ENCODE peak calls at places on chromosome 9, in nine cellular contexts. G is uterus, A is gastrocnemius medialis, W is heart right ventricle, V is tibial artery, X is stomach, H is cardiac fibroblast, E is kidney, P is fibroblast of pulmonary artery. I is an unnamed sample.

GRCh38 chr9:76738402-76738801 is 25.8 kb upstream of the PCA3 start:
- DNase-seq in P (no peak), G (no peak), E (no peak), A (no peak), W (no peak), X (no peak), H (no peak), V (no peak), I (no peak)

GRCh38 chr9:14271078-14271673 is 42.8 kb downstream of the NFIB start:
- DNase-seq in W (peak), A (peak), P (peak), V (no peak), H (peak), G (peak), X (peak), E (peak), I (no peak)

GRCh38 chr9:37413311-37413710 is 9.2 kb upstream of the GRHPR start:
- DNase-seq in X (no peak), P (no peak), H (no peak), E (no peak), A (no peak), W (no peak), G (no peak), V (no peak), I (no peak)

GRCh38 chr9:72826954-72827953 is 125.6 kb downstream of the ALDH1A1 start:
- DNase-seq in V (no peak), A (no peak), G (no peak), X (no peak), H (peak), E (no peak), P (no peak), W (no peak), I (no peak)

GRCh38 chr9:105280730-105281129 is 36.3 kb downstream of the SLC44A1 start:
- DNase-seq in P (peak), W (no peak), E (no peak), G (no peak), V (no peak), H (no peak), X (no peak), A (no peak), I (no peak)

GRCh38 chr9:20570756-20571155 is 51.5 kb downstream of the MLLT3 start:
- DNase-seq in A (no peak), W (no peak), E (no peak), X (no peak), V (no peak), G (no peak), P (peak), H (peak), I (no peak)

GRCh38 chr9:71884005-71884404 is 27.0 kb downstream of the ABHD17B start:
- DNase-seq in A (no peak), P (no peak), W (no peak), G (no peak), E (no peak), V (no peak), H (no peak), X (no peak), I (no peak)

GRCh38 chr9:23288545-23288944 is 537.5 kb downstream of the ELAVL2 start:
- DNase-seq in X (no peak), A (no peak), V (no peak), W (no peak), E (no peak), P (no peak), H (no peak), G (no peak), I (no peak)

GRCh38 chr9:116697341-116697740 is 10.2 kb downstream of the TRIM32 start:
- DNase-seq in H (no peak), X (no peak), E (no peak), A (no peak), P (peak), V (no peak), W (no peak), G (no peak), I (no peak)

GRCh38 chr9:132166599-132166998 is 4.7 kb downstream of the NTNG2 start:
- DNase-seq in W (no peak), A (no peak), V (no peak), P (no peak), G (no peak), X (no peak), H (peak), E (no peak), I (peak)

GRCh38 chr9:77678136-77678535 is 30.0 kb upstream of the GNA14 start:
- DNase-seq in X (no peak), G (peak), V (no peak), E (peak), H (no peak), P (no peak), W (no peak), A (no peak), I (no peak)

GRCh38 chr9:89549031-89549644 is 51.2 kb upstream of the SEMA4D start:
- DNase-seq in G (peak), W (peak), A (peak), H (peak), E (peak), P (peak), V (peak), X (peak), I (peak)

GRCh38 chr9:3894764-3895163 is 369.0 kb upstream of the RFX3 start:
- DNase-seq in G (no peak), P (peak), E (no peak), W (no peak), H (peak), A (no peak), V (no peak), X (no peak), I (no peak)

GRCh38 chr9:34809504-34810186 is 99.7 kb upstream of the CCL21 start:
- DNase-seq in W (no peak), H (peak), A (no peak), V (no peak), G (no peak), P (peak), X (no peak), E (peak), I (no peak)

GRCh38 chr9:16000826-16001225 is 448.0 kb downstream of the CCDC171 start:
- DNase-seq in G (no peak), X (no peak), P (no peak), V (no peak), W (no peak), A (no peak), E (no peak), H (no peak), I (no peak)

GRCh38 chr9:3200331-3200774 is 325.4 kb downstream of the RFX3 start:
- DNase-seq in P (no peak), G (no peak), X (no peak), E (no peak), W (no peak), H (no peak), V (no peak), A (no peak), I (no peak)

GRCh38 chr9:87445646-87446045 is 52.0 kb upstream of the DAPK1 start:
- DNase-seq in X (peak), A (peak), E (no peak), P (peak), H (peak), G (no peak), W (peak), V (peak), I (peak)

GRCh38 chr9:35776018-35776417 is 15.4 kb upstream of the NPR2 start:
- DNase-seq in G (no peak), X (no peak), H (no peak), W (no peak), V (no peak), A (no peak), E (no peak), P (no peak), I (peak)

GRCh38 chr9:121439711-121440110 is 59.9 kb downstream of the GGTA1 start:
- DNase-seq in G (no peak), A (no peak), W (no peak), X (no peak), V (no peak), E (no peak), P (no peak), H (no peak), I (no peak)

GRCh38 chr9:70832487-70832886 is 288.9 kb downstream of the TRPM3 start:
- DNase-seq in G (no peak), A (no peak), H (peak), P (peak), E (no peak), V (no peak), W (no peak), X (no peak), I (no peak)

GRCh38 chr9:68493953-68494541 is 46.6 kb downstream of the TMEM252 start:
- DNase-seq in W (no peak), G (no peak), A (no peak), H (no peak), X (no peak), E (no peak), V (no peak), P (no peak), I (no peak)

GRCh38 chr9:124510650-124511425 is 3.6 kb upstream of the NR5A1 start:
- DNase-seq in E (no peak), P (peak), G (no peak), W (no peak), X (no peak), V (no peak), A (no peak), H (no peak), I (no peak)

GRCh38 chr9:117276444-117276843 is 138.4 kb downstream of the ASTN2 start:
- DNase-seq in W (no peak), V (no peak), H (no peak), E (no peak), P (no peak), A (no peak), X (no peak), G (no peak), I (no peak)

GRCh38 chr9:96241391-96241809 is 60.6 kb downstream of the HSD17B3 start:
- DNase-seq in X (no peak), P (no peak), H (no peak), E (no peak), W (no peak), V (no peak), A (no peak), G (no peak), I (no peak)

GRCh38 chr9:115849679-115850412 is 303.7 kb upstream of the PAPPA start:
- DNase-seq in H (no peak), P (no peak), A (no peak), G (no peak), E (no peak), X (peak), V (no peak), W (no peak), I (no peak)

GRCh38 chr9:87428659-87429058 is 69.0 kb upstream of the DAPK1 start:
- DNase-seq in W (no peak), G (no peak), P (no peak), V (no peak), A (no peak), X (peak), E (no peak), H (no peak), I (no peak)

GRCh38 chr9:91727316-91727861 is 222.6 kb downstream of the ROR2 start:
- DNase-seq in X (no peak), A (no peak), H (peak), G (no peak), W (no peak), E (no peak), P (peak), V (no peak), I (peak)

GRCh38 chr9:2936221-2936620 is 92.3 kb upstream of the PUM3 start:
- DNase-seq in H (no peak), E (no peak), X (no peak), A (no peak), V (no peak), G (no peak), W (no peak), P (no peak), I (no peak)

GRCh38 chr9:32398207-32398606 is 13.8 kb downstream of the ACO1 start:
- DNase-seq in E (no peak), V (no peak), W (no peak), X (no peak), G (no peak), P (no peak), A (no peak), H (no peak), I (no peak)

GRCh38 chr9:16708638-16709435 is 161.6 kb downstream of the BNC2 start:
- DNase-seq in W (no peak), G (no peak), E (no peak), P (no peak), H (peak), X (no peak), A (no peak), V (no peak), I (no peak)

GRCh38 chr9:79583957-79584654 is 12.3 kb downstream of the TLE4 start:
- DNase-seq in X (no peak), H (no peak), G (no peak), W (peak), P (no peak), A (peak), E (no peak), V (peak), I (no peak)

GRCh38 chr9:134925011-134925511 is 7.3 kb upstream of the FCN1 start:
- DNase-seq in A (no peak), X (no peak), V (no peak), G (no peak), E (no peak), P (no peak), H (no peak), W (no peak), I (no peak)

GRCh38 chr9:33776578-33776977 is 18.8 kb upstream of the PRSS3 start:
- DNase-seq in V (no peak), P (no peak), A (no peak), W (no peak), G (no peak), H (no peak), X (no peak), E (no peak), I (no peak)

GRCh38 chr9:22055090-22055489 is 46.0 kb upstream of the CDKN2B start:
- DNase-seq in X (no peak), P (no peak), V (no peak), A (no peak), W (no peak), H (no peak), G (no peak), E (no peak), I (no peak)

GRCh38 chr9:38687992-38688391 is 31.9 kb downstream of the FAM240B start:
- DNase-seq in G (no peak), W (no peak), H (no peak), A (no peak), P (no peak), X (no peak), V (no peak), E (no peak), I (no peak)

GRCh38 chr9:4812872-4813271 is 20.1 kb downstream of the RCL1 start:
- DNase-seq in P (no peak), E (no peak), H (no peak), X (no peak), V (no peak), A (no peak), G (no peak), W (no peak), I (no peak)

GRCh38 chr9:136557036-136557435 is 11.2 kb upstream of the NOTCH1 start:
- DNase-seq in E (peak), X (no peak), V (no peak), H (no peak), G (no peak), P (no peak), W (no peak), A (no peak), I (no peak)
- TF ChIP-seq CTCF in E (no peak), X (no peak), V (no peak), H (no peak), G (no peak), P (no peak), W (no peak), A (no peak), I (no peak)

GRCh38 chr9:113590389-113590788 is 126.9 kb downstream of the RGS3 start:
- DNase-seq in W (no peak), G (no peak), E (no peak), H (no peak), P (no peak), A (no peak), X (no peak), V (no peak), I (no peak)

GRCh38 chr9:113590991-113591898 is 127.7 kb downstream of the RGS3 start:
- DNase-seq in H (peak), G (peak), A (peak), X (peak), W (peak), V (peak), E (peak), P (peak), I (peak)

GRCh38 chr9:113588936-113589335 is 125.4 kb downstream of the RGS3 start:
- DNase-seq in E (peak), G (no peak), A (no peak), P (no peak), W (no peak), V (no peak), X (no peak), H (no peak), I (no peak)

GRCh38 chr9:113589407-113589806 is 125.9 kb downstream of the RGS3 start:
- DNase-seq in A (no peak), E (peak), P (no peak), H (no peak), X (no peak), W (peak), V (no peak), G (no peak), I (no peak)

DNA sequence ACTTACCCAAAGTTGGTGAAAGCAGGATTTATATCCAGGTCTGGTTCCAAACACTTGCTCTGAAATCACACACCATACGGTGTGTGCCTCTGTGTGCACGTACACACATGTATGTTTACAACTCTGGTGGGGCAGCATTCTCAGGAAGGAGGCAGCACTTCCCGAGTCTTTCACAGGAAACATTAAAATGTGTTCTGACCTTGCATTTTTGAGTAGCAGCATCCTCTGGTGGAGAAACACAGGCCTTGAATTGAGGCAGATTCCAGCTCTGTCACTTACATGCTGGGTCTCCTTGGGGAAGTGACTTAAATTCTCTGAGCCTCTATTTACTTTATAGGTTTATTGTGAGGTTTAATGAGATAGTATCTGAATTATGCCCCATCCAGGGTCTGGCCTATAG is 126.4 kb downstream of the RGS3 start:
- DNase-seq in H (peak), A (no peak), P (peak), X (no peak), E (no peak), W (no peak), V (no peak), G (no peak), I (peak)
- TF ChIP-seq CTCF in H (peak), A (peak), P (peak), X (peak), E (peak), W (peak), V (peak), G (peak), I (peak)

DNA sequence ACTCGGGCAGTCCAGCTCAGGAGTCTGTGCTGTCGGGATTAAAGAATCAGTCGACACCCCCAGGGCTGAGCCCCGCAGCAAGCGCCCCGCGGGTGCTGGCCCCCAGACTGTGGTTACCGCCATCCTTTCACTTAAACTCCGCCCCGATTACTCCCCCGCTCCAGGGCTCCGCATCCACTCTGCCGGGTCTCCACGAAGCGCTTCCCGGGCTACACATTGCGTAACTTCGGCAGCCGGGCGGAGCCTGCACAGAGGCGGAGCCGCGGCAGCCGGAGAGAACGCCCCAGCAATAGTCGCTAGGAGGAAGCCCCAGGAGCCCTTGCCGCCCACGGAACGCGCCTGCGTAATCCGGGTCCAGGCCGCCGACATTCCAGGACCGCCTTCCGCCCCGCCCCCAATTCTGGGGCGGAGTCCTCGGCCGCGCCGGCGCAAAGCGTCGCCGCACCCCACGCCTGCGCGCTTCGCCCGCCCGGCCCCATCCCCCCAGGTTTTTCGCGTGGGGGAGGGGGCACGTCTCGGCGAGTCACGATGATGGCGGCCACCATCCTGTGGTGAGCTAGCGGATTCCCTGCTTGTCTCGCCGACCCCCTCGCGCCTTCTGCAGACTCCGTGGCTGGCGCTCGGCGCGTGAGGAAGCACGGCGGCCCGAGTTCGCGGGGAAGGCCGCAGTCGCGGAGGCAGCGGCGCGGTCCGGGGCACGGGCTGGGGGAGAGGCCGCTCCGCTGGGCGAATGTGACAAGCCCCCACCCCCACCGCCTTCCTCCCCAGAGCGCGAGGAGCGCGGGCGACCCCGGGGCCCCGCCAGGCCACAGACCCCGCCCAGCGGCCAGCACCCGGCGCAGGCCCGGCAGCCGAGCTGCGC is at the start of gene RAD23B:
- DNase-seq in V (peak), W (peak), E (peak), G (peak), A (peak), X (peak), P (peak), H (peak), I (peak)
- TF ChIP-seq CTCF in V (no peak), W (no peak), E (no peak), G (no peak), A (peak), X (no peak), P (no peak), H (no peak), I (no peak)

DNA sequence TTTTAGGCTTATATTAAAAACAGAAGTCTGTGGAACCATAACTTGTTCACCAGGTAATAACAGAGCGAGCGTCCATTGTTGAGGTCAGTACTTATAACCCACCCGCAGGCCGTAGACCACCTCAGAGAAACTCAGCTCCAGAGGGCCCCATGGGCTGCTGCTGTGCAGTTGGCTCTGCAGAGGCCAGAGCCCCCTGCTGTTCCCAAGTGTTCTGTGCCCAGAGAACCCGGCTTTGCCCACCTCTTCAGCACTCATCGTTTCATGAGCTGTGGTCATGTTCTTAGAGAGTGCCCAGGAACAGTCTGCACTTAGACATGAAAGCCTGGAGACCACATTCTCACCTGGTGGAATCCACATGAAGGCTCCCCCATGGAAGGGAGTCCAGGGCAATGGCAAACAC is 50.4 kb upstream of the SLC2A8 start:
- DNase-seq in W (no peak), A (no peak), E (no peak), G (no peak), P (no peak), H (no peak), X (peak), V (no peak), I (peak)
- TF ChIP-seq CTCF in W (no peak), A (no peak), E (no peak), G (no peak), P (peak), H (peak), X (no peak), V (no peak), I (peak)

DNA sequence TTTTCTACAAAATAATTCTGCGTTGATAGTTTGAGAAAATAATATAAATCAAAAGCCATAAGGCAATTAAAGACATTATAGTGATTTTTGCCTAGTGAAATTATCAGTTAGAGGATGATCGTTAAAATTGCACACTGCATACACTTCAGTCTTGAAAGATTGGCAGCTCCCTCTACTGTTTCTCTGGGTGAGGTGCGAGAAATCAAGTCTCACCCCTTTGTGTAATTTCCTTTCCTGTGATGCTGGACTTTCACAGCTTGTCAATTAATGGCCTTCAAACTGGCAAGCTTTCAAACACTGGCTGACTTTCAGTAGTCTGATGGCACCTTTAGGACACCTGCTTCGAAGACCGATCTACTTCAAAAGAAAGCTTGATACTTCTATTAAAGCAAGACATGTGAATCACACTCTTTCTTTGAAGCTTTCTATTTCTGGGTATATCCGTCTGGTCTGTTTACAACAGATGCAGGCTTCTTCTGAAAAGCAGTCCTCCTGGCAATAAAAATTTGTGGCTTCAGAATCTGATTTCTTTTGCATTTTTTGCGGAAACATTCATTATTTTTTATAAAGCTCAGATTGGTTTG is 706.8 kb upstream of the PTPRD start:
- DNase-seq in A (no peak), E (no peak), V (no peak), H (peak), X (no peak), G (no peak), P (peak), W (no peak), I (peak)
- TF ChIP-seq CTCF in A (no peak), E (no peak), V (no peak), H (peak), X (peak), G (no peak), P (peak), W (peak), I (peak)

GRCh38 chr9:123353984-123354591 is 1.9 kb upstream of the CRB2 start:
- DNase-seq in V (peak), E (no peak), P (peak), W (peak), G (peak), X (peak), A (peak), H (peak), I (peak)
- TF ChIP-seq CTCF in V (peak), E (peak), P (peak), W (peak), G (peak), X (peak), A (peak), H (peak), I (peak)